ENCODE peak calls at places on chromosomes 4 and X, in ten cellular contexts. One of them, this sample, is unnamed.

GRCh38 chrX:40433160-40433559 is 147.6 kb upstream of the ATP6AP2 start:
- DNase-seq in transverse colon: no peak
- DNase-seq in stomach: no peak
- DNase-seq in HepG2: peak
- DNase-seq in sigmoid colon: no peak
- DNase-seq in HCT116: no peak
- DNase-seq in GM23338: no peak
- DNase-seq in spleen: no peak
- DNase-seq in breast epithelium: no peak
- DNase-seq in upper lobe of left lung: no peak
- DNase-seq in this sample: no peak

GRCh38 chr4:95637047-95637600 is 88.4 kb upstream of the UNC5C start:
- DNase-seq in sigmoid colon: no peak
- DNase-seq in spleen: no peak
- DNase-seq in HCT116: no peak
- DNase-seq in HepG2: no peak
- DNase-seq in upper lobe of left lung: no peak
- DNase-seq in GM23338: peak
- DNase-seq in breast epithelium: no peak
- DNase-seq in transverse colon: no peak
- DNase-seq in stomach: no peak
- DNase-seq in this sample: no peak

GRCh38 chr4:33837043-33837442 is 2407.3 kb downstream of the ARAP2 start:
- DNase-seq in GM23338: no peak
- DNase-seq in spleen: no peak
- DNase-seq in HepG2: no peak
- DNase-seq in sigmoid colon: no peak
- DNase-seq in upper lobe of left lung: no peak
- DNase-seq in stomach: no peak
- DNase-seq in transverse colon: no peak
- DNase-seq in breast epithelium: no peak
- DNase-seq in HCT116: no peak
- DNase-seq in this sample: no peak

GRCh38 chrX:67700607-67701006 is 156.8 kb downstream of the AR start:
- DNase-seq in upper lobe of left lung: no peak
- DNase-seq in GM23338: no peak
- DNase-seq in breast epithelium: no peak
- DNase-seq in sigmoid colon: no peak
- DNase-seq in transverse colon: no peak
- DNase-seq in spleen: no peak
- DNase-seq in HCT116: no peak
- DNase-seq in stomach: no peak
- DNase-seq in HepG2: no peak
- DNase-seq in this sample: no peak

GRCh38 chr4:172142331-172142738 is 329.1 kb downstream of the GALNTL6 start:
- DNase-seq in transverse colon: no peak
- DNase-seq in sigmoid colon: no peak
- DNase-seq in HepG2: no peak
- DNase-seq in breast epithelium: no peak
- DNase-seq in stomach: no peak
- DNase-seq in spleen: no peak
- DNase-seq in upper lobe of left lung: no peak
- DNase-seq in GM23338: no peak
- DNase-seq in HCT116: no peak
- DNase-seq in this sample: no peak

GRCh38 chr4:182486895-182487294 is 243.7 kb downstream of the TENM3 start:
- DNase-seq in upper lobe of left lung: no peak
- DNase-seq in spleen: no peak
- DNase-seq in HepG2: no peak
- DNase-seq in sigmoid colon: no peak
- DNase-seq in HCT116: no peak
- DNase-seq in stomach: no peak
- DNase-seq in GM23338: peak
- DNase-seq in breast epithelium: no peak
- DNase-seq in transverse colon: no peak
- DNase-seq in this sample: no peak

GRCh38 chr4:14985161-14985560 is 17.1 kb upstream of the CPEB2 start:
- DNase-seq in HepG2: no peak
- DNase-seq in GM23338: no peak
- DNase-seq in breast epithelium: no peak
- DNase-seq in stomach: no peak
- DNase-seq in sigmoid colon: no peak
- DNase-seq in transverse colon: no peak
- DNase-seq in HCT116: no peak
- DNase-seq in spleen: no peak
- DNase-seq in upper lobe of left lung: no peak
- DNase-seq in this sample: no peak

GRCh38 chrX:108610141-108610540 is 126.2 kb downstream of the IRS4 start:
- DNase-seq in upper lobe of left lung: no peak
- DNase-seq in HepG2: no peak
- DNase-seq in breast epithelium: no peak
- DNase-seq in sigmoid colon: no peak
- DNase-seq in HCT116: no peak
- DNase-seq in spleen: no peak
- DNase-seq in GM23338: no peak
- DNase-seq in stomach: no peak
- DNase-seq in transverse colon: no peak
- DNase-seq in this sample: no peak

GRCh38 chrX:111511477-111511876 is at the start of gene SERTM2:
- DNase-seq in spleen: no peak
- DNase-seq in breast epithelium: no peak
- DNase-seq in upper lobe of left lung: no peak
- DNase-seq in sigmoid colon: no peak
- DNase-seq in transverse colon: no peak
- DNase-seq in stomach: no peak
- DNase-seq in HCT116: no peak
- DNase-seq in HepG2: no peak
- DNase-seq in GM23338: peak
- DNase-seq in this sample: no peak

GRCh38 chr4:145954924-145955339 is 16.3 kb upstream of the ZNF827 start:
- DNase-seq in spleen: no peak
- DNase-seq in HCT116: peak
- DNase-seq in GM23338: no peak
- DNase-seq in transverse colon: no peak
- DNase-seq in HepG2: no peak
- DNase-seq in stomach: no peak
- DNase-seq in sigmoid colon: no peak
- DNase-seq in breast epithelium: no peak
- DNase-seq in upper lobe of left lung: no peak
- DNase-seq in this sample: no peak

GRCh38 chrX:8204169-8204935 is 33.3 kb upstream of the VCX2 start:
- DNase-seq in GM23338: peak
- DNase-seq in HCT116: no peak
- DNase-seq in transverse colon: no peak
- DNase-seq in HepG2: no peak
- DNase-seq in spleen: no peak
- DNase-seq in upper lobe of left lung: no peak
- DNase-seq in sigmoid colon: no peak
- DNase-seq in stomach: no peak
- DNase-seq in breast epithelium: no peak
- DNase-seq in this sample: no peak

GRCh38 chr4:126405369-126405982 is 1090.7 kb downstream of the FAT4 start:
- DNase-seq in sigmoid colon: no peak
- DNase-seq in HepG2: peak
- DNase-seq in breast epithelium: no peak
- DNase-seq in transverse colon: no peak
- DNase-seq in HCT116: no peak
- DNase-seq in spleen: no peak
- DNase-seq in stomach: no peak
- DNase-seq in GM23338: peak
- DNase-seq in upper lobe of left lung: no peak
- DNase-seq in this sample: no peak

GRCh38 chrX:55026143-55026542 is 4.6 kb downstream of the ALAS2 start:
- DNase-seq in HepG2: no peak
- DNase-seq in HCT116: no peak
- DNase-seq in stomach: no peak
- DNase-seq in GM23338: no peak
- DNase-seq in transverse colon: no peak
- DNase-seq in upper lobe of left lung: no peak
- DNase-seq in sigmoid colon: no peak
- DNase-seq in spleen: no peak
- DNase-seq in breast epithelium: no peak
- DNase-seq in this sample: no peak

GRCh38 chr4:681736-682451 is 7.1 kb downstream of the SLC49A3 start:
- DNase-seq in transverse colon: peak
- DNase-seq in breast epithelium: peak
- DNase-seq in upper lobe of left lung: peak
- DNase-seq in GM23338: peak
- DNase-seq in sigmoid colon: peak
- DNase-seq in stomach: peak
- DNase-seq in HepG2: peak
- DNase-seq in HCT116: no peak
- DNase-seq in spleen: peak
- DNase-seq in this sample: peak

GRCh38 chr4:75990129-75990528 is 616 bp downstream of the SDAD1 start:
- DNase-seq in transverse colon: no peak
- DNase-seq in upper lobe of left lung: no peak
- DNase-seq in breast epithelium: no peak
- DNase-seq in GM23338: no peak
- DNase-seq in sigmoid colon: no peak
- DNase-seq in HCT116: no peak
- DNase-seq in stomach: no peak
- DNase-seq in HepG2: peak
- DNase-seq in spleen: no peak
- DNase-seq in this sample: no peak

GRCh38 chr4:81395239-81395638 is 76.5 kb downstream of the RASGEF1B start:
- DNase-seq in breast epithelium: no peak
- DNase-seq in HCT116: no peak
- DNase-seq in transverse colon: no peak
- DNase-seq in spleen: no peak
- DNase-seq in HepG2: no peak
- DNase-seq in stomach: no peak
- DNase-seq in sigmoid colon: no peak
- DNase-seq in upper lobe of left lung: no peak
- DNase-seq in GM23338: no peak
- DNase-seq in this sample: no peak

GRCh38 chrX:29295987-29296680 is 708.9 kb downstream of the IL1RAPL1 start:
- DNase-seq in HepG2: no peak
- DNase-seq in sigmoid colon: no peak
- DNase-seq in GM23338: no peak
- DNase-seq in breast epithelium: no peak
- DNase-seq in stomach: no peak
- DNase-seq in upper lobe of left lung: no peak
- DNase-seq in spleen: no peak
- DNase-seq in HCT116: no peak
- DNase-seq in transverse colon: no peak
- DNase-seq in this sample: no peak

GRCh38 chr4:36235306-36235705 is 9.0 kb downstream of the ARAP2 start:
- DNase-seq in HCT116: no peak
- DNase-seq in transverse colon: no peak
- DNase-seq in breast epithelium: no peak
- DNase-seq in sigmoid colon: no peak
- DNase-seq in upper lobe of left lung: no peak
- DNase-seq in spleen: no peak
- DNase-seq in stomach: no peak
- DNase-seq in GM23338: peak
- DNase-seq in HepG2: no peak
- DNase-seq in this sample: no peak

GRCh38 chrX:100048156-100048555 is 361.9 kb downstream of the PCDH19 start:
- DNase-seq in GM23338: peak
- DNase-seq in transverse colon: no peak
- DNase-seq in breast epithelium: no peak
- DNase-seq in upper lobe of left lung: no peak
- DNase-seq in sigmoid colon: no peak
- DNase-seq in HCT116: no peak
- DNase-seq in stomach: no peak
- DNase-seq in HepG2: no peak
- DNase-seq in spleen: no peak
- DNase-seq in this sample: no peak
- H3K4me3 ChIP-seq in GM23338: no peak
- H3K4me3 ChIP-seq in transverse colon: no peak
- H3K4me3 ChIP-seq in breast epithelium: no peak
- H3K4me3 ChIP-seq in upper lobe of left lung: no peak
- H3K4me3 ChIP-seq in sigmoid colon: no peak
- H3K4me3 ChIP-seq in HCT116: no peak
- H3K4me3 ChIP-seq in stomach: no peak
- H3K4me3 ChIP-seq in HepG2: no peak
- H3K4me3 ChIP-seq in spleen: no peak
- H3K4me3 ChIP-seq in this sample: no peak

GRCh38 chrX:17986977-17987376 is 125.9 kb upstream of the RAI2 start:
- DNase-seq in sigmoid colon: no peak
- DNase-seq in transverse colon: no peak
- DNase-seq in HepG2: no peak
- DNase-seq in stomach: no peak
- DNase-seq in breast epithelium: no peak
- DNase-seq in GM23338: no peak
- DNase-seq in HCT116: no peak
- DNase-seq in upper lobe of left lung: no peak
- DNase-seq in spleen: no peak
- DNase-seq in this sample: no peak
- TF ChIP-seq POLR2AphosphoS5 in sigmoid colon: no peak
- TF ChIP-seq POLR2AphosphoS5 in transverse colon: no peak
- TF ChIP-seq POLR2AphosphoS5 in HepG2: no peak
- TF ChIP-seq POLR2AphosphoS5 in stomach: no peak
- TF ChIP-seq POLR2AphosphoS5 in breast epithelium: no peak
- TF ChIP-seq POLR2AphosphoS5 in GM23338: no peak
- TF ChIP-seq POLR2AphosphoS5 in HCT116: no peak
- TF ChIP-seq POLR2AphosphoS5 in upper lobe of left lung: no peak
- TF ChIP-seq POLR2AphosphoS5 in spleen: no peak
- TF ChIP-seq POLR2AphosphoS5 in this sample: no peak

GRCh38 chrX:79082886-79083285 is 61.6 kb upstream of the GPR174 start:
- DNase-seq in spleen: no peak
- DNase-seq in transverse colon: no peak
- DNase-seq in HepG2: no peak
- DNase-seq in GM23338: no peak
- DNase-seq in breast epithelium: no peak
- DNase-seq in sigmoid colon: no peak
- DNase-seq in HCT116: no peak
- DNase-seq in upper lobe of left lung: no peak
- DNase-seq in stomach: no peak
- DNase-seq in this sample: no peak
- TF ChIP-seq CTCF in spleen: no peak
- TF ChIP-seq CTCF in transverse colon: no peak
- TF ChIP-seq CTCF in HepG2: no peak
- TF ChIP-seq CTCF in GM23338: no peak
- TF ChIP-seq CTCF in breast epithelium: no peak
- TF ChIP-seq CTCF in sigmoid colon: no peak
- TF ChIP-seq CTCF in HCT116: no peak
- TF ChIP-seq CTCF in upper lobe of left lung: no peak
- TF ChIP-seq CTCF in stomach: no peak
- TF ChIP-seq CTCF in this sample: no peak

DNA sequence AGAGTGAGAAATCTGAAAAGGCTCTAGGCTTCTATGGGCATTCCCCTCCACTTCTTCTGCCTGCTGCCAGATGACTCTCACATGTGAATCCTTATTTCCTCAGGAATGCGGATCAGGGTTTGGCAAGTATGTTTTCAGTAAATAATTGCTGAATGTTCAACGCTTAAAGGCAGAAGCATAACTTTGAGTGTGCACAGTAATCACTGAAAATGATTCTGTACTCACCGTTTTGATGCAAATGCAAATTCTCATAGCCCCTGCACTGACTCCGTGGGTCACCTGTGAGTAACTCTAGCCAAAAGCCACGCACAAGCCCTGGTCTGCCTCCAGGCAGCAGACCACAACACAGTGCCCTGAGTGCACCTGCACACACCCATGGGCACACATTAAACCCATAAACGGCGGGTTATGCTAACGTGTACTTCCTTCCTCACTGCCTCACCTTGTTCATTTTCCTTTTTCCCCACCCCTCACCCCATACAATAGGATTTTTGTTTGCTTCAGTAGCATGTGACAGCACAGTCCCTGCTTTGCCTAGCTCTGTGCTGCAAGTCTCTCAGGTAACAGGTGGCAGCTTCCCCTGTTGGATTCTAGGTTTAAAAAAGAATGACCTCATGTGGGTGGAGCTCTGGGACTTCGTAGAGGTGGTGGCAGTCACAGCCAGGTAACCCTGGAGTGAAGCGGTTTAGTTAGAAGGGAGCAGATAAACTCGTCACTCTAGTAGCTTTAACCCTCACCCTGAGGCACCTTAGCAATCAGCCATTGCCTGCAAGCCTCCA is at the start of gene ARHGEF38:
- DNase-seq in stomach: peak
- DNase-seq in upper lobe of left lung: peak
- DNase-seq in transverse colon: peak
- DNase-seq in spleen: no peak
- DNase-seq in HepG2: no peak
- DNase-seq in GM23338: peak
- DNase-seq in sigmoid colon: no peak
- DNase-seq in breast epithelium: peak
- DNase-seq in HCT116: no peak
- DNase-seq in this sample: peak
- H3K4me3 ChIP-seq in stomach: peak
- H3K4me3 ChIP-seq in upper lobe of left lung: peak
- H3K4me3 ChIP-seq in transverse colon: peak
- H3K4me3 ChIP-seq in spleen: no peak
- H3K4me3 ChIP-seq in HepG2: no peak
- H3K4me3 ChIP-seq in GM23338: no peak
- H3K4me3 ChIP-seq in sigmoid colon: no peak
- H3K4me3 ChIP-seq in breast epithelium: no peak
- H3K4me3 ChIP-seq in HCT116: no peak
- H3K4me3 ChIP-seq in this sample: peak